ENCODE peak calls at places on chromosomes 13 and 19, in ten cellular contexts. One of them, this sample, is unnamed.

GRCh38 chr19:367561-367960 is 23.0 kb upstream of the MIER2 start:
- DNase-seq in AG04450: no peak
- DNase-seq in esophagus squamous epithelium: no peak
- DNase-seq in endothelial cell: no peak
- DNase-seq in fibroblast of mammary gland: no peak
- DNase-seq in H9: peak
- DNase-seq in lower leg skin: no peak
- DNase-seq in AG09319: no peak
- DNase-seq in uterus: no peak
- DNase-seq in ovary: no peak
- DNase-seq in this sample: no peak

GRCh38 chr19:28960986-28961705 is 251.8 kb downstream of the UQCRFS1 start:
- DNase-seq in AG04450: no peak
- DNase-seq in esophagus squamous epithelium: no peak
- DNase-seq in endothelial cell: no peak
- DNase-seq in fibroblast of mammary gland: peak
- DNase-seq in H9: no peak
- DNase-seq in lower leg skin: no peak
- DNase-seq in AG09319: no peak
- DNase-seq in uterus: no peak
- DNase-seq in ovary: no peak
- DNase-seq in this sample: no peak

GRCh38 chr13:109595466-109595865 is 190.9 kb downstream of the IRS2 start:
- DNase-seq in AG04450: no peak
- DNase-seq in esophagus squamous epithelium: no peak
- DNase-seq in endothelial cell: no peak
- DNase-seq in fibroblast of mammary gland: peak
- DNase-seq in H9: no peak
- DNase-seq in lower leg skin: no peak
- DNase-seq in AG09319: peak
- DNase-seq in uterus: no peak
- DNase-seq in ovary: no peak
- DNase-seq in this sample: no peak

GRCh38 chr13:88031980-88032562 is 360.9 kb downstream of the SLITRK5 start:
- DNase-seq in AG04450: no peak
- DNase-seq in esophagus squamous epithelium: no peak
- DNase-seq in endothelial cell: no peak
- DNase-seq in fibroblast of mammary gland: peak
- DNase-seq in H9: no peak
- DNase-seq in lower leg skin: no peak
- DNase-seq in AG09319: no peak
- DNase-seq in uterus: no peak
- DNase-seq in ovary: no peak
- DNase-seq in this sample: no peak

GRCh38 chr13:24161010-24161775 is 673 bp downstream of the SPATA13 start:
- DNase-seq in AG04450: no peak
- DNase-seq in esophagus squamous epithelium: no peak
- DNase-seq in endothelial cell: peak
- DNase-seq in fibroblast of mammary gland: no peak
- DNase-seq in H9: peak
- DNase-seq in lower leg skin: no peak
- DNase-seq in AG09319: no peak
- DNase-seq in uterus: peak
- DNase-seq in ovary: no peak
- DNase-seq in this sample: no peak

GRCh38 chr13:73993661-73994060 is 140.5 kb downstream of the KLF12 start:
- DNase-seq in AG04450: no peak
- DNase-seq in esophagus squamous epithelium: no peak
- DNase-seq in endothelial cell: no peak
- DNase-seq in fibroblast of mammary gland: no peak
- DNase-seq in H9: no peak
- DNase-seq in lower leg skin: no peak
- DNase-seq in AG09319: no peak
- DNase-seq in uterus: no peak
- DNase-seq in ovary: no peak
- DNase-seq in this sample: no peak

GRCh38 chr13:29684441-29684840 is 89.0 kb upstream of the SLC7A1 start:
- DNase-seq in AG04450: no peak
- DNase-seq in esophagus squamous epithelium: no peak
- DNase-seq in endothelial cell: no peak
- DNase-seq in fibroblast of mammary gland: peak
- DNase-seq in H9: no peak
- DNase-seq in lower leg skin: no peak
- DNase-seq in AG09319: no peak
- DNase-seq in uterus: no peak
- DNase-seq in ovary: no peak
- DNase-seq in this sample: no peak

GRCh38 chr13:27971236-27971645 is 2.1 kb upstream of the CDX2 start:
- DNase-seq in AG04450: no peak
- DNase-seq in esophagus squamous epithelium: no peak
- DNase-seq in endothelial cell: peak
- DNase-seq in fibroblast of mammary gland: no peak
- DNase-seq in H9: peak
- DNase-seq in lower leg skin: no peak
- DNase-seq in AG09319: no peak
- DNase-seq in uterus: no peak
- DNase-seq in ovary: no peak
- DNase-seq in this sample: no peak

GRCh38 chr13:98942485-98942884 is 35.4 kb downstream of the DOCK9 start:
- DNase-seq in AG04450: no peak
- DNase-seq in esophagus squamous epithelium: no peak
- DNase-seq in endothelial cell: no peak
- DNase-seq in fibroblast of mammary gland: no peak
- DNase-seq in H9: no peak
- DNase-seq in lower leg skin: no peak
- DNase-seq in AG09319: no peak
- DNase-seq in uterus: no peak
- DNase-seq in ovary: no peak
- DNase-seq in this sample: no peak

GRCh38 chr13:51659276-51660127 is 75.2 kb downstream of the WDFY2 start:
- DNase-seq in AG04450: no peak
- DNase-seq in esophagus squamous epithelium: no peak
- DNase-seq in endothelial cell: no peak
- DNase-seq in fibroblast of mammary gland: peak
- DNase-seq in H9: no peak
- DNase-seq in lower leg skin: no peak
- DNase-seq in AG09319: no peak
- DNase-seq in uterus: no peak
- DNase-seq in ovary: no peak
- DNase-seq in this sample: no peak

GRCh38 chr13:109783447-109783814 is 3.0 kb downstream of the IRS2 start:
- DNase-seq in AG04450: no peak
- DNase-seq in esophagus squamous epithelium: no peak
- DNase-seq in endothelial cell: peak
- DNase-seq in fibroblast of mammary gland: no peak
- DNase-seq in H9: peak
- DNase-seq in lower leg skin: no peak
- DNase-seq in AG09319: no peak
- DNase-seq in uterus: no peak
- DNase-seq in ovary: peak
- DNase-seq in this sample: no peak

GRCh38 chr19:49400034-49400433 is 12.0 kb downstream of the KASH5 start:
- DNase-seq in AG04450: no peak
- DNase-seq in esophagus squamous epithelium: no peak
- DNase-seq in endothelial cell: no peak
- DNase-seq in fibroblast of mammary gland: peak
- DNase-seq in H9: no peak
- DNase-seq in lower leg skin: no peak
- DNase-seq in AG09319: no peak
- DNase-seq in uterus: no peak
- DNase-seq in ovary: no peak
- DNase-seq in this sample: no peak

GRCh38 chr19:4025317-4025716 is 17.8 kb downstream of the PIAS4 start:
- DNase-seq in AG04450: no peak
- DNase-seq in esophagus squamous epithelium: no peak
- DNase-seq in endothelial cell: no peak
- DNase-seq in fibroblast of mammary gland: no peak
- DNase-seq in H9: no peak
- DNase-seq in lower leg skin: no peak
- DNase-seq in AG09319: no peak
- DNase-seq in uterus: no peak
- DNase-seq in ovary: no peak
- DNase-seq in this sample: no peak

GRCh38 chr19:45753548-45753947 is 15.5 kb downstream of the SIX5 start:
- DNase-seq in AG04450: no peak
- DNase-seq in esophagus squamous epithelium: no peak
- DNase-seq in endothelial cell: no peak
- DNase-seq in fibroblast of mammary gland: no peak
- DNase-seq in H9: peak
- DNase-seq in lower leg skin: no peak
- DNase-seq in AG09319: no peak
- DNase-seq in uterus: no peak
- DNase-seq in ovary: no peak
- DNase-seq in this sample: no peak

DNA sequence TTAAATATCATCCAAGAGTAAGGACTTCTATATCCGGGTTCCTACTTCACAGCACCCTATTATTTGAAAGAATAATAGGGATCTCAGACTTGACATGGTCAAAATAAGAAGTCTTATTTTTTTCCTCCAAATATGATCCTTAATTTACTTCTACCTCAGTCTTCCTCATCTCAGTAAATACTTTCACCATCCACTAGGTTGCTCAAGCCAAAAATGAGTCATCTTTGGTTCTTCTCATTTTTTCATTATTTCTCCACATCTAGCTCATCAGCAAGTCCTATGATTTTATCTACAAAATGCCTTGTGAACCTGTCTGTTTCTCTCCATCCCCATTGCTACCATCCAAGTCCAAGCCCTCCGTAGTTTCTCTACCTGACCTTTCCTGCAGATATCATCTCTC is 121.9 kb upstream of the GJB6 start:
- DNase-seq in AG04450: no peak
- DNase-seq in esophagus squamous epithelium: no peak
- DNase-seq in endothelial cell: no peak
- DNase-seq in fibroblast of mammary gland: peak
- DNase-seq in H9: no peak
- DNase-seq in lower leg skin: no peak
- DNase-seq in AG09319: no peak
- DNase-seq in uterus: no peak
- DNase-seq in ovary: no peak
- DNase-seq in this sample: no peak
- TF ChIP-seq CTCF in AG04450: peak
- TF ChIP-seq CTCF in esophagus squamous epithelium: no peak
- TF ChIP-seq CTCF in endothelial cell: peak
- TF ChIP-seq CTCF in fibroblast of mammary gland: peak
- TF ChIP-seq CTCF in H9: peak
- TF ChIP-seq CTCF in lower leg skin: no peak
- TF ChIP-seq CTCF in AG09319: no peak
- TF ChIP-seq CTCF in uterus: no peak
- TF ChIP-seq CTCF in ovary: no peak
- TF ChIP-seq CTCF in this sample: no peak

GRCh38 chr19:6710273-6711077 is 10.0 kb downstream of the C3 start:
- DNase-seq in AG04450: no peak
- DNase-seq in esophagus squamous epithelium: no peak
- DNase-seq in endothelial cell: no peak
- DNase-seq in fibroblast of mammary gland: no peak
- DNase-seq in H9: peak
- DNase-seq in lower leg skin: no peak
- DNase-seq in AG09319: no peak
- DNase-seq in uterus: no peak
- DNase-seq in ovary: peak
- DNase-seq in this sample: no peak
- TF ChIP-seq CTCF in AG04450: no peak
- TF ChIP-seq CTCF in esophagus squamous epithelium: no peak
- TF ChIP-seq CTCF in endothelial cell: no peak
- TF ChIP-seq CTCF in fibroblast of mammary gland: no peak
- TF ChIP-seq CTCF in H9: peak
- TF ChIP-seq CTCF in lower leg skin: no peak
- TF ChIP-seq CTCF in AG09319: no peak
- TF ChIP-seq CTCF in uterus: no peak
- TF ChIP-seq CTCF in ovary: no peak
- TF ChIP-seq CTCF in this sample: no peak

GRCh38 chr13:33017410-33017929 is 1.2 kb downstream of the KL start:
- DNase-seq in AG04450: no peak
- DNase-seq in esophagus squamous epithelium: no peak
- DNase-seq in endothelial cell: peak
- DNase-seq in fibroblast of mammary gland: peak
- DNase-seq in H9: peak
- DNase-seq in lower leg skin: peak
- DNase-seq in AG09319: no peak
- DNase-seq in uterus: peak
- DNase-seq in ovary: no peak
- DNase-seq in this sample: no peak
- TF ChIP-seq CTCF in AG04450: peak
- TF ChIP-seq CTCF in esophagus squamous epithelium: peak
- TF ChIP-seq CTCF in endothelial cell: peak
- TF ChIP-seq CTCF in fibroblast of mammary gland: peak
- TF ChIP-seq CTCF in H9: peak
- TF ChIP-seq CTCF in lower leg skin: no peak
- TF ChIP-seq CTCF in AG09319: no peak
- TF ChIP-seq CTCF in uterus: peak
- TF ChIP-seq CTCF in ovary: no peak
- TF ChIP-seq CTCF in this sample: no peak

GRCh38 chr13:33108620-33109019 is 92.4 kb downstream of the KL start:
- DNase-seq in AG04450: no peak
- DNase-seq in esophagus squamous epithelium: no peak
- DNase-seq in endothelial cell: no peak
- DNase-seq in fibroblast of mammary gland: peak
- DNase-seq in H9: no peak
- DNase-seq in lower leg skin: no peak
- DNase-seq in AG09319: no peak
- DNase-seq in uterus: no peak
- DNase-seq in ovary: no peak
- DNase-seq in this sample: no peak

GRCh38 chr13:33109319-33109718 is 93.1 kb downstream of the KL start:
- DNase-seq in AG04450: no peak
- DNase-seq in esophagus squamous epithelium: no peak
- DNase-seq in endothelial cell: no peak
- DNase-seq in fibroblast of mammary gland: peak
- DNase-seq in H9: no peak
- DNase-seq in lower leg skin: no peak
- DNase-seq in AG09319: no peak
- DNase-seq in uterus: no peak
- DNase-seq in ovary: no peak
- DNase-seq in this sample: no peak

GRCh38 chr13:33110386-33110712 is 94.1 kb downstream of the KL start:
- DNase-seq in AG04450: no peak
- DNase-seq in esophagus squamous epithelium: no peak
- DNase-seq in endothelial cell: no peak
- DNase-seq in fibroblast of mammary gland: no peak
- DNase-seq in H9: no peak
- DNase-seq in lower leg skin: no peak
- DNase-seq in AG09319: no peak
- DNase-seq in uterus: no peak
- DNase-seq in ovary: no peak
- DNase-seq in this sample: no peak

GRCh38 chr13:33110713-33111413 is 94.6 kb downstream of the KL start:
- DNase-seq in AG04450: no peak
- DNase-seq in esophagus squamous epithelium: no peak
- DNase-seq in endothelial cell: no peak
- DNase-seq in fibroblast of mammary gland: peak
- DNase-seq in H9: no peak
- DNase-seq in lower leg skin: peak
- DNase-seq in AG09319: no peak
- DNase-seq in uterus: no peak
- DNase-seq in ovary: no peak
- DNase-seq in this sample: no peak

DNA sequence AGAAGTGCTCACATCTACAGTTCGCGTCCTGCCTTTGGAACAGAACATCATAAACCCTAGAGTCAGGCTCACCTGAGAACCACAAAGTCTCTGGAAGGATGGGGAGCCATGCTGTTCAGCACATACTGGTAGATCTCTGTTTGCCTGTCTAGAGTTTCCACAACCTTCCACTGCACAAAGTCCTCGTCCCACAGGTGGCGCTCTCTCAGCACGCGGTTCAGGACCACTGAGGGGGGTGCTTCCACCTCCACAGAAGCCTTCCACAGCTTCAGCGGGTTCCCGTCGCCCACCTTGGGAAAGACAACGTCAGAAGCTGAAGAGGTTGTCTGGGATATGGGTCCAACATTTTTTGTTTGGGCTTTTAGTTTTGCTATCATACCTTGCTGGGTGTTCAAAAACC is 93.6 kb downstream of the KL start:
- DNase-seq in AG04450: no peak
- DNase-seq in esophagus squamous epithelium: no peak
- DNase-seq in endothelial cell: peak
- DNase-seq in fibroblast of mammary gland: peak
- DNase-seq in H9: peak
- DNase-seq in lower leg skin: no peak
- DNase-seq in AG09319: no peak
- DNase-seq in uterus: no peak
- DNase-seq in ovary: no peak
- DNase-seq in this sample: no peak
- TF ChIP-seq CTCF in AG04450: peak
- TF ChIP-seq CTCF in esophagus squamous epithelium: no peak
- TF ChIP-seq CTCF in endothelial cell: peak
- TF ChIP-seq CTCF in fibroblast of mammary gland: peak
- TF ChIP-seq CTCF in H9: peak
- TF ChIP-seq CTCF in lower leg skin: no peak
- TF ChIP-seq CTCF in AG09319: peak
- TF ChIP-seq CTCF in uterus: no peak
- TF ChIP-seq CTCF in ovary: no peak
- TF ChIP-seq CTCF in this sample: no peak

This sample was measured in activated B cell treated with CpG ODN at 0.5 μM for 24 hours.